ENCODE peak calls at places on chromosomes 13 and 19, in four cellular contexts. A is HepG2, E is GM12878, W is K562. B is an unnamed sample.

GRCh38 chr13:110485604-110486003 is 75.9 kb downstream of the RAB20 start:
- DNase-seq in E (no peak), W (no peak), A (peak; percentile 91), B (peak; percentile 77)

GRCh38 chr13:48393698-48394085 is 19.2 kb downstream of the LPAR6 start:
- DNase-seq in W (no peak), E (no peak), A (no peak), B (no peak)

GRCh38 chr19:3950871-3951861 is 18.3 kb downstream of the NMRK2 start:
- DNase-seq in W (peak; percentile 81), E (no peak), A (no peak), B (no peak)

GRCh38 chr13:90362718-90363117 is 984.8 kb upstream of the MIR17HG start:
- DNase-seq in W (no peak), A (no peak), E (no peak), B (no peak)

GRCh38 chr19:1085676-1086442 is 9.3 kb downstream of the POLR2E start:
- DNase-seq in A (no peak), E (no peak), W (no peak), B (no peak)

GRCh38 chr13:78431328-78431727 is 172.0 kb downstream of the POU4F1 start:
- DNase-seq in E (no peak), A (no peak), W (no peak), B (no peak)

GRCh38 chr19:45075215-45076028 is 856 bp downstream of the ZNF296 start:
- DNase-seq in W (peak; percentile 83), E (peak; percentile 80), A (peak; percentile 39), B (peak; percentile 80)

GRCh38 chr13:27770809-27771208 is 21.5 kb upstream of the GSX1 start:
- DNase-seq in A (peak; percentile 42), E (no peak), W (no peak), B (no peak)

GRCh38 chr19:48645652-48646191 is at the start of gene CA11:
- DNase-seq in E (no peak), A (no peak), W (no peak), B (no peak)
- TF ChIP-seq TAF1 in E (no peak), A (no peak), W (no peak), B (peak; percentile 34)

GRCh38 chr13:102608944-102609343 is 12.2 kb downstream of the TPP2 start:
- DNase-seq in E (no peak), A (no peak), W (no peak), B (no peak)
- TF ChIP-seq CEBPB in E (no peak), A (no peak), W (no peak), B (no peak)

GRCh38 chr19:39544201-39544903 is 4.4 kb upstream of the EID2 start:
- DNase-seq in W (no peak), A (no peak), E (no peak), B (no peak)
- TF ChIP-seq TAF1 in W (no peak), A (no peak), E (no peak), B (no peak)

DNA sequence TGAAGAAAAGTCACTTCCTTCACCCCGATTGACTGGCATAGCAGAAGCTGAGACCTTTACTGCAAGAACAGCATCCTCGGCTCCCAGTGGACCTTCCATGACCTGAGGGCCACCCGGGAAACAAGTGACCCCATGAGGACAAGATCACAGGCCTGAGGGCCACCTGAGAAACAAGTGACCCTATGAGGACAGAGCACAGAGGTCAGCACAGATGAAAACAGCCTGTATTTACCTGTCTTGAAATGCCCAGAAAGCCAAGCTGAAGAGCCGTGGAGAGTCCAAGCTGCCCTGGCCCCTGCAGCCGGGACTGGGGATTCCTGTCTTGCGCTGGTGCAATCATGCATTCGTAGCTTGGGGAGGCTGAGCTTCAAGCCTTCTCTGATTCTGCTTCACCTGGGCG is 114.2 kb upstream of the SPACA7 start:
- DNase-seq in A (no peak), E (no peak), W (no peak), B (no peak)
- TF ChIP-seq CEBPB in A (no peak), E (no peak), W (no peak), B (no peak)

DNA sequence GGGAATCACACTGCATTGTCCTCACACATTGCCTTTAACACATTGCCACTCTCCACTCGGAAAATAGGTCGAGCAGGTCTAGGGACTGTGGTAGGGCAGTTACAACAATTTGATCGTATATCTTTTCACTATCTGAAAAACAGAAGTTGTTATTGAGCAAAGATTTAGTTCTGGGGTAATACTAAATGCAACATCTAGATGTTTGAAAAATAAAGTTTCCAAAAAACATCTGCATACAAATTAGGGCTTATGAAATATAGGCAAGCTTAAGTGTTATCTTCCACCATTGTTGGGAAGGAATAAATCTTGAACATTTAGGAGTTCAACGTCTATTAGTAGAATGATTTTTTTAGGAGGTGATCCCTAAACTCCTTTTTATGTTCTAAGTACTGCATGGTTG is 768 bp upstream of the HS6ST3 start:
- DNase-seq in W (no peak), A (no peak), E (no peak), B (no peak)
- TF ChIP-seq TAF1 in W (no peak), A (no peak), E (no peak), B (no peak)